ENCODE peak calls at places on chromosomes 6 and 20, in six cellular contexts. H is dorsolateral prefrontal cortex, Y is A549, V is heart right ventricle, C is GM12878, B is prostate gland. X is an unnamed sample.

GRCh38 chr20:35174458-35175216 is 2.8 kb downstream of the PROCR start:
- DNase-seq in H (no peak), Y (peak; percentile 37), V (no peak), C (no peak), B (no peak), X (no peak)

GRCh38 chr6:39200498-39201020 is 28.7 kb downstream of the KCNK5 start:
- DNase-seq in H (no peak), Y (no peak), V (no peak), C (no peak), B (no peak), X (no peak)

GRCh38 chr20:50346372-50347347 is 156.0 kb downstream of the CEBPB start:
- DNase-seq in H (peak; percentile 87), Y (peak; percentile 55), V (peak; percentile 91), C (no peak), B (peak; percentile 84), X (no peak)

GRCh38 chr6:34864007-34864406 is 23.8 kb downstream of the TAF11 start:
- DNase-seq in H (no peak), Y (no peak), V (no peak), C (no peak), B (no peak), X (no peak)

GRCh38 chr6:75493400-75494064 is at the start of gene FILIP1:
- DNase-seq in H (peak; percentile 36), Y (peak; percentile 75), V (peak; percentile 86), C (no peak), B (no peak), X (no peak)

GRCh38 chr6:89081129-89081422 is 525 bp downstream of the PNRC1 start:
- DNase-seq in H (no peak), Y (no peak), V (no peak), C (no peak), B (no peak), X (no peak)

GRCh38 chr6:160933256-160933655 is 58.3 kb upstream of the MAP3K4 start:
- DNase-seq in H (peak; percentile 22), Y (no peak), V (no peak), C (no peak), B (no peak), X (no peak)

GRCh38 chr6:166489301-166490155 is 97.0 kb downstream of the RAMACL start:
- DNase-seq in H (no peak), Y (no peak), V (no peak), C (no peak), B (no peak), X (no peak)

GRCh38 chr6:110310861-110311446 is 47.2 kb downstream of the METTL24 start:
- DNase-seq in H (no peak), Y (no peak), V (no peak), C (no peak), B (no peak), X (no peak)

GRCh38 chr20:20664795-20665194 is 47.6 kb downstream of the RALGAPA2 start:
- DNase-seq in H (no peak), Y (peak; percentile 66), V (peak; percentile 20), C (no peak), B (peak; percentile 20), X (peak; percentile 10)

GRCh38 chr6:35181313-35181932 is 32.3 kb upstream of the SCUBE3 start:
- DNase-seq in H (no peak), Y (no peak), V (peak; percentile 38), C (no peak), B (no peak), X (no peak)

GRCh38 chr6:11429577-11429976 is 108.0 kb upstream of the TMEM170B start:
- DNase-seq in H (no peak), Y (no peak), V (no peak), C (no peak), B (no peak), X (peak; percentile 74)

GRCh38 chr6:5438882-5439584 is 177.7 kb downstream of the FARS2 start:
- DNase-seq in H (no peak), Y (no peak), V (no peak), C (no peak), B (no peak), X (no peak)

GRCh38 chr6:101800598-101800997 is 407.1 kb downstream of the GRIK2 start:
- DNase-seq in H (no peak), Y (no peak), V (no peak), C (no peak), B (no peak), X (no peak)

GRCh38 chr6:17930321-17930993 is 57.0 kb downstream of the KIF13A start:
- DNase-seq in H (no peak), Y (no peak), V (peak; percentile 69), C (no peak), B (no peak), X (no peak)

GRCh38 chr6:36204068-36204753 is 7.7 kb downstream of the BRPF3 start:
- DNase-seq in H (no peak), Y (no peak), V (no peak), C (peak; percentile 27), B (no peak), X (no peak)

GRCh38 chr20:15842872-15843271 is 730.4 kb downstream of the KIF16B start:
- DNase-seq in H (no peak), Y (no peak), V (no peak), C (no peak), B (no peak), X (no peak)

GRCh38 chr20:47041500-47041899 is 146.9 kb downstream of the EYA2 start:
- DNase-seq in H (no peak), Y (no peak), V (no peak), C (no peak), B (no peak), X (no peak)

GRCh38 chr6:8855411-8855810 is 420.1 kb upstream of the SLC35B3 start:
- DNase-seq in H (no peak), Y (no peak), V (no peak), C (no peak), B (no peak), X (no peak)

GRCh38 chr20:8656335-8656734 is 412.6 kb upstream of the PLCB4 start:
- DNase-seq in H (no peak), Y (peak; percentile 9), V (peak; percentile 73), C (no peak), B (no peak), X (no peak)

GRCh38 chr6:170271771-170272314 is 19.0 kb downstream of the DLL1 start:
- DNase-seq in H (no peak), Y (no peak), V (no peak), C (peak; percentile 91), B (no peak), X (no peak)

GRCh38 chr6:87747646-87748045 is 45.6 kb upstream of the AKIRIN2 start:
- DNase-seq in H (no peak), Y (no peak), V (no peak), C (no peak), B (no peak), X (no peak)

GRCh38 chr20:1568166-1568490 is 10.6 kb upstream of the SIRPD start:
- DNase-seq in H (no peak), Y (no peak), V (no peak), C (no peak), B (no peak), X (no peak)

GRCh38 chr6:30711758-30712380 is 5.2 kb downstream of the MDC1 start:
- DNase-seq in H (no peak), Y (no peak), V (no peak), C (no peak), B (no peak), X (no peak)

GRCh38 chr6:137473651-137474050 is 20.5 kb downstream of the OLIG3 start:
- DNase-seq in H (no peak), Y (no peak), V (no peak), C (no peak), B (no peak), X (no peak)

DNA sequence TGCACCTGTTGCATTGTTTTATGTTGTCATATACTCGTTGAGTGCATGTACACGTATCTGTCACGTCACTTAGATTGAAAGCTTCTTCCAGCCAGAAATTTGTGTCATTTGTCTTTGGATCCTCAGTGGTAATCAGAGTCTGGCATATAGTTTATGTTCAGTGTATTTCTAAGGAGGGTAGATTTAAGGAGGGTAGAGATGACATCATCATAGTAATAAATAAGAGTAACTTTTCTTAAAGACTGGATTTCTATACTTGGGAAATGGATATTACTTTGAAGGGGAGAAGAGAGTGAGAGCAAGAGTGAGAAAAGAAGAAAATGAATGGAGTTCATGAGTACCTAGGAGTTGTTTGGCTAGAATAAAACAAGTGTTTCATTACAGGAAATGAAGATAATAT is 255.0 kb upstream of the SASH1 start:
- DNase-seq in H (no peak), Y (no peak), V (no peak), C (no peak), B (no peak), X (no peak)
- H3K4me3 ChIP-seq in H (no peak overlapping the region), Y (no peak overlapping the region), V (no peak overlapping the region), C (no peak overlapping the region), B (no peak overlapping the region), X (no peak overlapping the region)

GRCh38 chr6:47079638-47080037 is 37.5 kb upstream of the ADGRF1 start:
- DNase-seq in H (no peak), Y (peak; percentile 18), V (no peak), C (no peak), B (no peak), X (no peak)
- TF ChIP-seq CTCF in H (no peak), Y (no peak), V (no peak), C (no peak), B (no peak), X (peak; percentile 40)

DNA sequence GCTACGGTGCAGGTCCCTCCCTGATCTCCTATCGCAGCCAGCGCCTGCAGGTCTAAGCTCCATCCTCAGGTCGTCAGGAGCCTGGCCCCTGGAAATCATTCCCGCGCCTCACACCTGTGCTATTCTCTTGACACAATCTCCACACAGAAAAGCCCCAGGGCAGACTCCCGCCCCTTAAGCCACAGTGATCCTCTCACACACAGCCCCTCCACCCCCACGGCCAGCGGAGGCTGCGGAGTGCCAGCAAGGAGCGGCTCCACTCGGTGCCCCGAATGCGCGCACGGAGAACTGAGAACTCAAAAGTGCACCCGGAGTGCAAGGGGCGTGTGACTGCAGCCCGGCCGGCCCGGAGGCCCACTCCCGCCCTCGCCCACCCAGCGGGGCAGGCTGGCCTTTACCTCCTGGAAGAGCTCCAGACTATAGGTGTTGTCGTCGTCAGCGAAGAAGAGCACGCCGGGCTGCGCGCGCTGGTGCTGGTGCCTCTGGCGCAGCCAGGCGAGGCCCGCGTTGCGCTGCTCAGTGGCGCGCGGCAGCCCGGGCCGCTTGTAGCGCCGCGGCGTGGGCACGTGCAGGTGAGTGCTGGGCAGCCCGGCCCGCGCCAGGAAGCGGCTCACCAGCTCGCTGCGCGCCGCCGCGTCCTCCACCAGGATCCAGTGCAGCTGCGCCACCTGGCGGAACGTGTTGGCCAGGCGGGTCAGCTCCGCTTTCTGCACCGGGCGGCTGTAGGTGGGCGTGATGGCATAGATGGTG is 1.2 kb downstream of the B3GAT2 start:
- DNase-seq in H (peak; percentile 79), Y (peak; percentile 74), V (peak; percentile 77), C (peak; percentile 11), B (peak; percentile 83), X (peak; percentile 19)
- H3K4me3 ChIP-seq in H (peak overlapping the region; percentile 65), Y (peak overlapping the region; percentile 58), V (peak overlapping the region; percentile 61), C (peak overlapping the region; percentile 74), B (peak overlapping the region; percentile 31), X (peak overlapping the region; percentile 47)

GRCh38 chr6:105398859-105399258 is 4.0 kb downstream of the PREP start:
- DNase-seq in H (no peak), Y (no peak), V (no peak), C (no peak), B (no peak), X (no peak)

GRCh38 chr6:105400501-105400900 is 2.4 kb downstream of the PREP start:
- DNase-seq in H (no peak), Y (no peak), V (no peak), C (no peak), B (no peak), X (no peak)

GRCh38 chr6:105401247-105402089 is 1.4 kb downstream of the PREP start:
- DNase-seq in H (no peak), Y (no peak), V (no peak), C (no peak), B (no peak), X (no peak)

GRCh38 chr6:105402981-105403935 is at the start of gene PREP:
- DNase-seq in H (peak; percentile 66), Y (peak; percentile 85), V (peak; percentile 81), C (peak; percentile 28), B (peak; percentile 83), X (no peak)

GRCh38 chr6:105402090-105402980 is 547 bp downstream of the PREP start:
- DNase-seq in H (no peak), Y (peak; percentile 41), V (peak; percentile 23), C (no peak), B (peak; percentile 8), X (no peak)
- TF ChIP-seq CTCF in H (no peak), Y (no peak), V (no peak), C (no peak), B (no peak), X (no peak)

X was measured in epithelial cell of proximal tubule.